ENCODE peak calls at places on chromosomes 7 and 10, in five cellular contexts. O, U, H, L and I are unnamed samples.

GRCh38 chr7:92833024-92833765 is 3.2 kb downstream of the CDK6 start:
- ATAC-seq in O (peak; percentile 82), L (peak; percentile 92), U (peak; percentile 83), H (peak; percentile 91), I (peak; percentile 90)

GRCh38 chr10:31819393-31819820 is 109.2 kb downstream of the ARHGAP12 start:
- ATAC-seq in H (no peak), U (peak; percentile 26), O (peak; percentile 73), L (no peak), I (no peak)

GRCh38 chr10:37679465-37679864 is 177.9 kb downstream of the ZNF248 start:
- ATAC-seq in H (peak; percentile 16), L (no peak), O (no peak), U (no peak), I (no peak)

GRCh38 chr7:131302876-131303707 is 24.6 kb upstream of the MKLN1 start:
- ATAC-seq in O (peak; percentile 52), U (peak; percentile 93), H (peak; percentile 85), L (peak; percentile 84), I (no peak)

GRCh38 chr10:4006051-4006450 is 221.0 kb upstream of the KLF6 start:
- ATAC-seq in L (peak; percentile 83), U (no peak), O (peak; percentile 28), H (peak; percentile 31), I (no peak)

GRCh38 chr7:218896-219580 is 26.7 kb downstream of the FAM20C start:
- ATAC-seq in U (peak; percentile 56), L (no peak), O (no peak), H (no peak), I (no peak)

GRCh38 chr7:24200407-24200806 is 83.6 kb upstream of the NPY start:
- ATAC-seq in L (no peak), H (no peak), U (no peak), O (no peak), I (no peak)

GRCh38 chr10:11344550-11344949 is 266.9 kb downstream of the USP6NL start:
- ATAC-seq in U (no peak), H (no peak), L (no peak), O (no peak), I (no peak)

GRCh38 chr10:22677333-22677732 is 37.0 kb downstream of the PIP4K2A start:
- ATAC-seq in H (no peak), O (no peak), L (no peak), U (no peak), I (no peak)

GRCh38 chr10:129513312-129513711 is 46.3 kb downstream of the MGMT start:
- ATAC-seq in U (no peak), H (no peak), O (no peak), L (no peak), I (no peak)

GRCh38 chr10:93422121-93422520 is 60.0 kb downstream of the MYOF start:
- ATAC-seq in O (peak; percentile 39), U (peak; percentile 55), H (no peak), L (no peak), I (no peak)

GRCh38 chr7:152537639-152538038 is 101.8 kb upstream of the KMT2C start:
- ATAC-seq in U (peak; percentile 50), O (no peak), H (no peak), L (no peak), I (no peak)

GRCh38 chr10:124523301-124523871 is 61.8 kb downstream of the LHPP start:
- ATAC-seq in H (peak; percentile 66), L (peak; percentile 68), U (no peak), O (peak; percentile 2), I (no peak)

GRCh38 chr10:61063035-61063434 is 119.0 kb upstream of the RHOBTB1 start:
- ATAC-seq in L (no peak), U (peak; percentile 85), O (no peak), H (no peak), I (no peak)

GRCh38 chr7:2165610-2166594 is 66.8 kb downstream of the MAD1L1 start:
- ATAC-seq in H (no peak), O (peak; percentile 68), U (no peak), L (no peak), I (no peak)

GRCh38 chr10:71838264-71839211 is 12.5 kb downstream of the PSAP start:
- ATAC-seq in L (peak; percentile 21), U (no peak), O (peak; percentile 7), H (peak; percentile 34), I (peak; percentile 69)

GRCh38 chr7:85039196-85039923 is 147.5 kb downstream of the SEMA3D start:
- ATAC-seq in L (no peak), U (no peak), H (no peak), O (no peak), I (no peak)

GRCh38 chr10:13831711-13832110 is 244.9 kb downstream of the PRPF18 start:
- ATAC-seq in L (peak; percentile 57), O (peak; percentile 74), U (peak; percentile 48), H (peak; percentile 39), I (no peak)